ENCODE peak calls at places on chromosome 19, in eight cellular contexts. Z is PC-3; O is aorta; W is mucosa of descending colon; K is A549; B is GM23248; F is psoas muscle; M is CD8-positive, alpha-beta memory T cell. Q is an unnamed sample.

GRCh38 chr19:44820648-44821609 is 12.0 kb downstream of the BCAM start:
- DNase-seq in Z (no peak), O (peak; percentile 91), W (no peak), K (no peak), B (peak; percentile 54), F (peak; percentile 52), M (no peak), Q (no peak)

GRCh38 chr19:10961073-10961762 is 388 bp downstream of the SMARCA4 start:
- DNase-seq in Z (peak; percentile 35), O (peak; percentile 83), W (no peak), K (no peak), B (peak; percentile 71), F (peak; percentile 80), M (no peak), Q (peak; percentile 64)

GRCh38 chr19:38665950-38666661 is 18.7 kb downstream of the ACTN4 start:
- DNase-seq in Z (peak; percentile 66), O (peak; percentile 93), W (peak; percentile 52), K (peak; percentile 86), B (peak; percentile 54), F (peak; percentile 56), M (no peak), Q (peak; percentile 75)

GRCh38 chr19:19661675-19662251 is 1.7 kb downstream of the ATP13A1 start:
- DNase-seq in Z (no peak), O (no peak), W (peak; percentile 29), K (no peak), B (peak; percentile 12), F (no peak), M (peak; percentile 57), Q (no peak)

GRCh38 chr19:1214862-1215731 is 9.5 kb downstream of the STK11 start:
- DNase-seq in Z (peak; percentile 60), O (peak; percentile 92), W (no peak), K (no peak), B (peak; percentile 53), F (peak; percentile 80), M (no peak), Q (no peak)

GRCh38 chr19:38392707-38393308 is 4.3 kb downstream of the SPRED3 start:
- DNase-seq in Z (peak; percentile 10), O (no peak), W (no peak), K (peak; percentile 79), B (peak; percentile 80), F (no peak), M (no peak), Q (peak; percentile 45)

GRCh38 chr19:30873691-30874090 is 475.5 kb downstream of the TSHZ3 start:
- DNase-seq in Z (no peak), O (no peak), W (no peak), K (no peak), B (no peak), F (no peak), M (no peak), Q (no peak)

GRCh38 chr19:45939792-45940514 is 25.4 kb upstream of the NANOS2 start:
- DNase-seq in Z (no peak), O (no peak), W (no peak), K (no peak), B (peak; percentile 25), F (no peak), M (no peak), Q (no peak)

GRCh38 chr19:2077833-2078619 is 18.1 kb downstream of the MOB3A start:
- DNase-seq in Z (no peak), O (no peak), W (no peak), K (no peak), B (no peak), F (no peak), M (no peak), Q (no peak)

GRCh38 chr19:4722671-4723464 is 774 bp downstream of the DPP9 start:
- DNase-seq in Z (peak; percentile 42), O (peak; percentile 87), W (peak; percentile 49), K (no peak), B (peak; percentile 87), F (no peak), M (no peak), Q (peak; percentile 74)

GRCh38 chr19:50173144-50173543 is 10.1 kb upstream of the IZUMO2 start:
- DNase-seq in Z (peak; percentile 40), O (no peak), W (peak; percentile 78), K (no peak), B (no peak), F (no peak), M (no peak), Q (no peak)

GRCh38 chr19:34662919-34663318 is 14.0 kb downstream of the SCGB2B2 start:
- DNase-seq in Z (peak; percentile 36), O (no peak), W (no peak), K (peak; percentile 70), B (peak; percentile 53), F (no peak), M (peak; percentile 37), Q (peak; percentile 45)

GRCh38 chr19:34831714-34832113 is 58.7 kb upstream of the ZNF599 start:
- DNase-seq in Z (no peak), O (no peak), W (no peak), K (no peak), B (no peak), F (no peak), M (no peak), Q (no peak)

GRCh38 chr19:51166846-51167490 is 24.9 kb downstream of the SIGLEC7 start:
- DNase-seq in Z (no peak), O (no peak), W (no peak), K (no peak), B (no peak), F (no peak), M (peak; percentile 29), Q (no peak)

GRCh38 chr19:2841858-2842574 is 741 bp downstream of the ZNF555 start:
- DNase-seq in Z (no peak), O (no peak), W (peak; percentile 46), K (no peak), B (peak; percentile 45), F (no peak), M (no peak), Q (peak; percentile 30)

GRCh38 chr19:816500-816857 is 5.3 kb downstream of the PLPPR3 start:
- DNase-seq in Z (no peak), O (no peak), W (no peak), K (no peak), B (no peak), F (no peak), M (no peak), Q (no peak)

GRCh38 chr19:45075215-45076028 is 856 bp downstream of the ZNF296 start:
- DNase-seq in Z (peak; percentile 82), O (peak; percentile 85), W (peak; percentile 93), K (peak; percentile 85), B (peak; percentile 26), F (peak; percentile 73), M (peak; percentile 33), Q (peak; percentile 26)

GRCh38 chr19:40369797-40370196 is 20.2 kb downstream of the HIPK4 start:
- DNase-seq in Z (no peak), O (no peak), W (no peak), K (no peak), B (no peak), F (no peak), M (no peak), Q (no peak)
- H3K4me1 ChIP-seq in Z (no peaks in the 10 kb centered on the region), O (no peaks in the 10 kb centered on the region), W (no peaks in the 10 kb centered on the region), K (peaks cover 16% of the 10 kb centered on the region), B (no peaks in the 10 kb centered on the region), F (peaks cover 9% of the 10 kb centered on the region), M (no peaks in the 10 kb centered on the region), Q (peaks cover 3% of the 10 kb centered on the region)

GRCh38 chr19:41866284-41866683 is 6.2 kb downstream of the RPS19 start:
- DNase-seq in Z (no peak), O (no peak), W (no peak), K (no peak), B (no peak), F (no peak), M (no peak), Q (no peak)

GRCh38 chr19:41868989-41869300 is 8.1 kb upstream of the CD79A start:
- DNase-seq in Z (no peak), O (no peak), W (no peak), K (no peak), B (no peak), F (no peak), M (no peak), Q (no peak)

GRCh38 chr19:41869374-41869955 is 7.6 kb upstream of the CD79A start:
- DNase-seq in Z (no peak), O (no peak), W (no peak), K (no peak), B (no peak), F (no peak), M (no peak), Q (no peak)

GRCh38 chr19:41870401-41870873 is 6.6 kb upstream of the CD79A start:
- DNase-seq in Z (peak; percentile 40), O (no peak), W (no peak), K (peak; percentile 65), B (peak; percentile 79), F (no peak), M (no peak), Q (peak; percentile 19)

GRCh38 chr19:41868120-41868988 is 8.3 kb downstream of the RPS19 start:
- DNase-seq in Z (no peak), O (no peak), W (peak; percentile 27), K (no peak), B (no peak), F (no peak), M (no peak), Q (no peak)
- H3K4me1 ChIP-seq in Z (peaks cover 1% of the 10 kb centered on the region), O (no peaks in the 10 kb centered on the region), W (peaks cover 41% of the 10 kb centered on the region), K (peaks cover 70% of the 10 kb centered on the region), B (peaks cover 2% of the 10 kb centered on the region), F (peaks cover 3% of the 10 kb centered on the region), M (peaks cover 93% of the 10 kb centered on the region), Q (peaks cover 47% of the 10 kb centered on the region)

GRCh38 chr19:57814505-57815246 is at the start of gene ZNF552:
- DNase-seq in Z (peak; percentile 97), O (peak; percentile 92), W (peak; percentile 86), K (peak; percentile 96), B (peak; percentile 97), F (peak; percentile 80), M (peak; percentile 75), Q (peak; percentile 95)

GRCh38 chr19:57815247-57816075 is 748 bp upstream of the ZNF552 start:
- DNase-seq in Z (no peak), O (no peak), W (no peak), K (no peak), B (no peak), F (no peak), M (no peak), Q (no peak)

GRCh38 chr19:57812201-57812600 is 2.5 kb downstream of the ZNF552 start:
- DNase-seq in Z (no peak), O (no peak), W (no peak), K (no peak), B (no peak), F (no peak), M (no peak), Q (no peak)

GRCh38 chr19:57816652-57817051 is 1.9 kb upstream of the ZNF552 start:
- DNase-seq in Z (no peak), O (no peak), W (no peak), K (no peak), B (no peak), F (no peak), M (no peak), Q (no peak)

GRCh38 chr19:57813919-57814504 is 701 bp downstream of the ZNF552 start:
- DNase-seq in Z (peak; percentile 58), O (no peak), W (peak; percentile 42), K (peak; percentile 17), B (peak; percentile 44), F (no peak), M (no peak), Q (peak; percentile 45)
- H3K4me1 ChIP-seq in Z (peaks cover 10% of the 10 kb centered on the region), O (no peaks in the 10 kb centered on the region), W (peaks cover 15% of the 10 kb centered on the region), K (no peaks in the 10 kb centered on the region), B (peaks cover 4% of the 10 kb centered on the region), F (peaks cover 19% of the 10 kb centered on the region), M (peaks cover 27% of the 10 kb centered on the region), Q (peaks cover 6% of the 10 kb centered on the region)

DNA sequence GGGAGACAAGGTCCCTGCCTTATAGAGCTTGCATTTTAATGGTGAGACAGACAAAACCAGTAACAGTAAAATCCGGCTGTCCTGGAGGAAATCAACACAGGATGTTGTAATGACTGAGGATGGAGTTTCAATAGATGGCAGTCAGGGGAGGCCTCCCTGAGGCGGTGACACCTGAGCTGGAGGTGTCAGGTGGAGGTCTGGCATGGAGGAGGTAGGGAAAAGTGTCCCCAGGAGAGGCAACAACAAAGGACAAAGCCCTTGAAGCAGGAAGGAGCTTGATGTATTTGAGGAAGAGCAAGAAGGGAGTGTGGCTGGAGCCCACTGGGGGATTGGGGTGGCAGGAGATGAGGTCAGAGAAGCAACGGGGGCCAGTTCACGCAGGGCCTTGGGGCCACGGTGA is 7.8 kb downstream of the GRIN2D start:
- DNase-seq in Z (no peak), O (no peak), W (no peak), K (no peak), B (no peak), F (no peak), M (no peak), Q (no peak)
- H3K4me1 ChIP-seq in Z (peaks cover 6% of the 10 kb centered on the region), O (no peaks in the 10 kb centered on the region), W (peaks cover 9% of the 10 kb centered on the region), K (peaks cover 30% of the 10 kb centered on the region), B (peaks cover 11% of the 10 kb centered on the region), F (no peaks in the 10 kb centered on the region), M (peaks cover 16% of the 10 kb centered on the region), Q (peaks cover 14% of the 10 kb centered on the region)